ENCODE peak calls at places on chromosomes 13 and 19, in five cellular contexts. One of them, this sample, is unnamed.

GRCh38 chr19:19336597-19336996 is 16.0 kb downstream of the MAU2 start:
- DNase-seq in neuronal stem cell: no peak
- DNase-seq in H9: no peak
- DNase-seq in IMR-90: no peak
- DNase-seq in trophoblast cell: no peak
- DNase-seq in this sample: no peak

GRCh38 chr13:96052655-96053002 is 572 bp downstream of the UGGT2 start:
- DNase-seq in neuronal stem cell: no peak
- DNase-seq in H9: no peak
- DNase-seq in IMR-90: peak
- DNase-seq in trophoblast cell: peak
- DNase-seq in this sample: peak

GRCh38 chr19:3556423-3556977 is 886 bp downstream of the MFSD12 start:
- DNase-seq in neuronal stem cell: no peak
- DNase-seq in H9: no peak
- DNase-seq in IMR-90: no peak
- DNase-seq in trophoblast cell: peak
- DNase-seq in this sample: no peak

GRCh38 chr13:113839536-113840204 is 24.2 kb downstream of the GAS6 start:
- DNase-seq in neuronal stem cell: no peak
- DNase-seq in H9: no peak
- DNase-seq in IMR-90: no peak
- DNase-seq in trophoblast cell: no peak
- DNase-seq in this sample: no peak

GRCh38 chr19:3006075-3006767 is 22.9 kb downstream of the TLE2 start:
- DNase-seq in neuronal stem cell: no peak
- DNase-seq in H9: peak
- DNase-seq in IMR-90: no peak
- DNase-seq in trophoblast cell: peak
- DNase-seq in this sample: no peak

GRCh38 chr19:10403137-10404021 is at the start of gene CDC37:
- DNase-seq in neuronal stem cell: peak
- DNase-seq in H9: peak
- DNase-seq in IMR-90: peak
- DNase-seq in trophoblast cell: peak
- DNase-seq in this sample: peak

GRCh38 chr19:58558066-58558622 is at the start of gene UBE2M:
- DNase-seq in neuronal stem cell: no peak
- DNase-seq in H9: peak
- DNase-seq in IMR-90: no peak
- DNase-seq in trophoblast cell: peak
- DNase-seq in this sample: peak

GRCh38 chr19:8113017-8113416 is 36.4 kb downstream of the FBN3 start:
- DNase-seq in neuronal stem cell: no peak
- DNase-seq in H9: no peak
- DNase-seq in IMR-90: no peak
- DNase-seq in trophoblast cell: peak
- DNase-seq in this sample: no peak

GRCh38 chr19:3533563-3534216 is 5.3 kb upstream of the TEKTIP1 start:
- DNase-seq in neuronal stem cell: no peak
- DNase-seq in H9: no peak
- DNase-seq in IMR-90: no peak
- DNase-seq in trophoblast cell: no peak
- DNase-seq in this sample: no peak

GRCh38 chr13:29888306-29888705 is 37.9 kb upstream of the UBL3 start:
- DNase-seq in neuronal stem cell: no peak
- DNase-seq in H9: no peak
- DNase-seq in IMR-90: peak
- DNase-seq in trophoblast cell: peak
- DNase-seq in this sample: peak

GRCh38 chr13:110615322-110616102 is at the start of gene NAXD:
- DNase-seq in neuronal stem cell: peak
- DNase-seq in H9: peak
- DNase-seq in IMR-90: peak
- DNase-seq in trophoblast cell: peak
- DNase-seq in this sample: peak
- H2AK5ac ChIP-seq in neuronal stem cell: peak
- H2AK5ac ChIP-seq in H9: no peak
- H2AK5ac ChIP-seq in IMR-90: peak
- H2AK5ac ChIP-seq in trophoblast cell: peak
- H2AK5ac ChIP-seq in this sample: peak

GRCh38 chr19:6587093-6587820 is 3.7 kb downstream of the CD70 start:
- DNase-seq in neuronal stem cell: no peak
- DNase-seq in H9: peak
- DNase-seq in IMR-90: no peak
- DNase-seq in trophoblast cell: no peak
- DNase-seq in this sample: no peak
- H3K4ac ChIP-seq in neuronal stem cell: no peak
- H3K4ac ChIP-seq in H9: no peak
- H3K4ac ChIP-seq in IMR-90: no peak
- H3K4ac ChIP-seq in trophoblast cell: no peak
- H3K4ac ChIP-seq in this sample: no peak

GRCh38 chr13:102250448-102250847 is 151.4 kb downstream of the FGF14 start:
- DNase-seq in neuronal stem cell: no peak
- DNase-seq in H9: no peak
- DNase-seq in IMR-90: no peak
- DNase-seq in trophoblast cell: no peak
- DNase-seq in this sample: no peak
- H4K91ac ChIP-seq in neuronal stem cell: no peak
- H4K91ac ChIP-seq in H9: no peak
- H4K91ac ChIP-seq in IMR-90: no peak
- H4K91ac ChIP-seq in trophoblast cell: no peak
- H4K91ac ChIP-seq in this sample: no peak

GRCh38 chr19:42152285-42152684 is 20.0 kb upstream of the POU2F2 start:
- DNase-seq in neuronal stem cell: no peak
- DNase-seq in H9: no peak
- DNase-seq in IMR-90: no peak
- DNase-seq in trophoblast cell: no peak
- DNase-seq in this sample: no peak

GRCh38 chr19:42154471-42155323 is 22.5 kb upstream of the POU2F2 start:
- DNase-seq in neuronal stem cell: no peak
- DNase-seq in H9: no peak
- DNase-seq in IMR-90: no peak
- DNase-seq in trophoblast cell: no peak
- DNase-seq in this sample: no peak

GRCh38 chr19:42152876-42153275 is 20.6 kb upstream of the POU2F2 start:
- DNase-seq in neuronal stem cell: no peak
- DNase-seq in H9: no peak
- DNase-seq in IMR-90: no peak
- DNase-seq in trophoblast cell: no peak
- DNase-seq in this sample: no peak

GRCh38 chr19:42155796-42156195 is 23.6 kb upstream of the POU2F2 start:
- DNase-seq in neuronal stem cell: no peak
- DNase-seq in H9: no peak
- DNase-seq in IMR-90: no peak
- DNase-seq in trophoblast cell: no peak
- DNase-seq in this sample: no peak

DNA sequence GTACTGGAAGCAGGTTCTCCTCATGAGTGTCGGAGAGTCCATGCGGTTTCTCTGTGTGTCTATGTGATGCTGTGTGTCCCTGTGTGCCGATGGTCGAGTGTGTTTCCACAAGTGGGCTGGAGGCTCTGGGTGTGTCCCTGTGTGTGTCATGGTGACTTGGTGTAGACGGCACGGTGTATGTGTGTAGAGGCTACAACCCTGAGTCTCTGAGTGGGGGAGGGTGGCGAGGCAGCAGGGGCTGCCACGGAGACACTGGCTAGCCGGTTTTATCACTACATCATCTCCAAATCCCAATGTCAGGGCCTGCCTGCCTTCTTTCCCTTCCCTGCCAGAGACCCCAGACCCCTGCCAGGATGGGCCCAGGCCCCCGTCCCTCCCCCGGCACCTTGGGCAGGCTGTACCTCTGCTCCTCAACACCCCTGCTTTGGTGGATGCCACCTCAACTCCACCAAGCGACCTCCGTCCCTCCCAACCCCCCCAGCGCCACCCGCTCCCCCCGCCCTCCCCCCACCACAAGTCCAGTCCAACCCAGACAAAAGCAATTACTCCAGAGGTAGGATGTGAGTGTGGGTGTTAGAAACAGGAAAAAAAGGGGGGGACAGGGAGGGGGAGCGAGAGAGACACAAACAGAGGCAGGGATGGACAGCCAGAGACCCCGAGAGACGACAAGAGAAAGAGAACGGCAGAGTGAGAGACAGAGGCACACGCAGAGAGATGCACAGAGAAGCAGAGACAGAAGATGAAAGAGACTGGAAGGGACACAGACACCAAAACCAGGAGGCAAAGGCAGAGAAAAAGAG is 21.6 kb upstream of the POU2F2 start:
- DNase-seq in neuronal stem cell: no peak
- DNase-seq in H9: no peak
- DNase-seq in IMR-90: no peak
- DNase-seq in trophoblast cell: no peak
- DNase-seq in this sample: no peak
- H2AK5ac ChIP-seq in neuronal stem cell: no peak
- H2AK5ac ChIP-seq in H9: no peak
- H2AK5ac ChIP-seq in IMR-90: no peak
- H2AK5ac ChIP-seq in trophoblast cell: no peak
- H2AK5ac ChIP-seq in this sample: no peak

GRCh38 chr19:53101518-53101917 is 1.7 kb downstream of the ZNF160 start:
- DNase-seq in neuronal stem cell: no peak
- DNase-seq in H9: no peak
- DNase-seq in IMR-90: peak
- DNase-seq in trophoblast cell: no peak
- DNase-seq in this sample: no peak
- H3K4ac ChIP-seq in neuronal stem cell: no peak
- H3K4ac ChIP-seq in H9: no peak
- H3K4ac ChIP-seq in IMR-90: no peak
- H3K4ac ChIP-seq in trophoblast cell: peak
- H3K4ac ChIP-seq in this sample: no peak

DNA sequence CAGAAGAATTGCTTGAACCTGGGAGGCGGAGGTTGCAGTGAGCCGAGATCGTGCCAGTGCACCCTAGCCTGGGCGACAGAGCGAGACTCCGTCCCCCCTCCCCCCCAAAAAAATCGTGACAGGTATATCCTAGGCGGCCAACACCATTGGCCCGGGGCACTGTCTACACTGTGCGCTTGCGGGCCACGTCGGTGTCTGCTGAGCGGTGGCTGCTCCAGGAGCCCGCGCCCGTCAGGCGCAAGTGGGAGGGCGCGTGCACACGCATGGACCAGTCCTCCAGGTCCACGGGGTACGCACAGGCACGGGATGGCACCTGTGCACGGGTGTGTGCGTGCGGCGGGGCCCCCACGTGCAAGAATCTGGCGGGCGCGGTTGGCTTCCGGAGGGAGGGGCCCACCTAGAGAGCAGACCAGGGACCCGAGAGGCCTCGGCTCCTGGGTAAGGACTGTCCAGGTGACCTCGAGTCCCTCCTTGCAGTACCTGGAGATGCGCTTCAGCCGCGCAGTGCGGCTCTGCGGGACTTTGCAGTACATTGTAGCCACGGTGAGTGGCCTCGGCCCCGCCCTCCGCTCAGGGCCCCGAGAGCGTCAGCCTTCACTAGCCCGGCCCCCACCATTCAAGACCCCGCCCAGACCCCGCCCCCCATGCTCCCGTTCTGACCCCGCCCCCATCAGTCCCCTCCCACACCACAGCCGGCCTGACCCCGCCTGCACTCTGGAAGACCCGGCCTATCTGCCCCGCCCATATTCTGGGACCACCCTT is 2.1 kb downstream of the SLC5A5 start:
- DNase-seq in neuronal stem cell: peak
- DNase-seq in H9: peak
- DNase-seq in IMR-90: no peak
- DNase-seq in trophoblast cell: peak
- DNase-seq in this sample: peak
- H4K91ac ChIP-seq in neuronal stem cell: no peak
- H4K91ac ChIP-seq in H9: no peak
- H4K91ac ChIP-seq in IMR-90: no peak
- H4K91ac ChIP-seq in trophoblast cell: no peak
- H4K91ac ChIP-seq in this sample: peak

GRCh38 chr13:22127277-22128143 is 456.6 kb downstream of the FGF9 start:
- DNase-seq in neuronal stem cell: no peak
- DNase-seq in H9: no peak
- DNase-seq in IMR-90: peak
- DNase-seq in trophoblast cell: no peak
- DNase-seq in this sample: no peak
- H2AK5ac ChIP-seq in neuronal stem cell: no peak
- H2AK5ac ChIP-seq in H9: no peak
- H2AK5ac ChIP-seq in IMR-90: peak
- H2AK5ac ChIP-seq in trophoblast cell: no peak
- H2AK5ac ChIP-seq in this sample: no peak

GRCh38 chr19:42284066-42284501 is 15.0 kb downstream of the CIC start:
- DNase-seq in neuronal stem cell: peak
- DNase-seq in H9: no peak
- DNase-seq in IMR-90: peak
- DNase-seq in trophoblast cell: peak
- DNase-seq in this sample: peak
- H3K4ac ChIP-seq in neuronal stem cell: no peak
- H3K4ac ChIP-seq in H9: no peak
- H3K4ac ChIP-seq in IMR-90: peak
- H3K4ac ChIP-seq in trophoblast cell: peak
- H3K4ac ChIP-seq in this sample: peak

DNA sequence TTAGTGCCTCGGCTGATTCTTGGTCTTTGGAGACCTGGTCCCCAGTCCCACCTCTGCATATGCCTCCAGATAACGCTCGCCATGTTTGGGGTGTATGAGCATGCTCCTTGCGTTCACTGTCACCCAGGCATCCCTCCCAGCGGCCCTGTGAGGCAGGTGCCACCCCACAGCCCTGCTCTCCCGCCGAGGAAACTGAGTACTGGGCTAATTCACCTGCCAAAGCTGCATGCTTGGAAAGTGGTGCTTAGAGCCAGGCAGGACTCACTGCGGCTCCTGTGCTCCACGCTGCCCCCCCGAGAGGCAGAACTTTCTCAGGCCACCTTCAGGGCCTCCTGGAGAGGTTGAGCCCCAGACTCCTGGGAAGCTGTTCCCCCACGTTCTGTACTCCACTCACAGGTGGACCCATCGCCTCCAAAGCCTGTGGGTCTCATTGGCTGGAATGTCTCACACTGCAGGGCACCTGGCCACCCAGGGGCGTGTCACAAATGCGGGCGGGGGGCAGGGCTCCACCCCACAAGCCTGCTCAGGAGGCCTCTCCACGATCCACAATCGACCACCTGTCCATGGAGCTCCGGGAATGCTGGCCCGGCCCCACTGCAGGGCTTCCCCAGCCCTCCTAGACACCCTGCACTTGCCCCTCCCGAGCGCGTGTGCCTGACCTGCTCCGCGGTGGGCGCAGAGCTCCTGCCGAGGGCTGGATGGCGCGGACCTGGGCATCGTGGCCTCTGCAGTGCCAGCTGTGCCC is 64.6 kb downstream of the ATP11A start:
- DNase-seq in neuronal stem cell: no peak
- DNase-seq in H9: no peak
- DNase-seq in IMR-90: no peak
- DNase-seq in trophoblast cell: no peak
- DNase-seq in this sample: no peak
- H4K91ac ChIP-seq in neuronal stem cell: peak
- H4K91ac ChIP-seq in H9: no peak
- H4K91ac ChIP-seq in IMR-90: no peak
- H4K91ac ChIP-seq in trophoblast cell: no peak
- H4K91ac ChIP-seq in this sample: no peak